ENCODE peak calls at places on chromosomes 2 and 18, in seven cellular contexts. P, E, U, L, T, B and X are unnamed samples.

GRCh38 chr2:36449213-36449612 is 93.6 kb downstream of the CRIM1 start:
- DNase-seq in U (no peak), P (no peak), L (no peak), B (no peak), E (no peak), T (no peak), X (no peak)

GRCh38 chr18:55343396-55344073 is 244.5 kb downstream of the TCF4 start:
- DNase-seq in T (no peak), L (no peak), E (no peak), U (no peak), B (peak; percentile 8), P (no peak), X (peak; percentile 33)

GRCh38 chr2:30366199-30366691 is 80.8 kb upstream of the LCLAT1 start:
- DNase-seq in T (no peak), U (no peak), B (no peak), P (no peak), L (no peak), E (no peak), X (no peak)

GRCh38 chr18:48933578-48934399 is 17.0 kb downstream of the SMAD7 start:
- DNase-seq in T (no peak), U (no peak), L (peak; percentile 59), E (no peak), P (no peak), B (peak; percentile 62), X (no peak)

GRCh38 chr2:67108231-67108630 is 288.9 kb upstream of the ETAA1 start:
- DNase-seq in B (peak; percentile 27), P (no peak), E (no peak), L (no peak), U (peak; percentile 41), T (no peak), X (no peak)

GRCh38 chr2:11311543-11311942 is 32.9 kb downstream of the ROCK2 start:
- DNase-seq in B (no peak), L (no peak), P (no peak), U (no peak), E (no peak), T (no peak), X (no peak)

GRCh38 chr18:69400976-69401474 is 337 bp downstream of the DOK6 start:
- DNase-seq in L (no peak), P (peak; percentile 61), T (peak; percentile 17), B (no peak), E (no peak), U (no peak), X (no peak)

GRCh38 chr2:124585277-124585676 is 560.2 kb downstream of the CNTNAP5 start:
- DNase-seq in U (no peak), T (no peak), P (no peak), B (no peak), E (no peak), L (no peak), X (no peak)

GRCh38 chr2:178990533-178991241 is 59.2 kb downstream of the CCDC141 start:
- DNase-seq in E (no peak), L (no peak), U (no peak), T (no peak), B (no peak), P (no peak), X (no peak)

GRCh38 chr18:11412790-11413189 is 196.6 kb upstream of the SLC35G4 start:
- DNase-seq in P (no peak), U (no peak), E (no peak), B (no peak), L (no peak), T (no peak), X (no peak)

GRCh38 chr2:38462121-38462634 is 85.1 kb upstream of the ATL2 start:
- DNase-seq in U (peak; percentile 7), E (no peak), T (no peak), L (no peak), P (no peak), B (peak; percentile 100), X (peak; percentile 73)

GRCh38 chr2:176418768-176419167 is 149.5 kb downstream of the MTX2 start:
- DNase-seq in B (peak; percentile 11), P (no peak), L (no peak), E (no peak), U (no peak), T (no peak), X (no peak)

GRCh38 chr18:57116598-57117132 is 30.2 kb upstream of the BOD1L2 start:
- DNase-seq in E (no peak), T (no peak), P (peak; percentile 44), L (no peak), B (no peak), U (no peak), X (no peak)

GRCh38 chr2:197116306-197116879 is 189.9 kb upstream of the PGAP1 start:
- DNase-seq in P (no peak), U (no peak), B (no peak), E (no peak), T (no peak), L (no peak), X (no peak)

GRCh38 chr18:74282359-74283254 is 9.2 kb downstream of the CYB5A start:
- DNase-seq in L (no peak), U (peak; percentile 56), B (no peak), P (no peak), E (peak; percentile 28), T (no peak), X (no peak)

GRCh38 chr18:75727479-75727878 is 300.0 kb upstream of the SMIM21 start:
- DNase-seq in T (peak; percentile 36), U (peak; percentile 33), B (peak; percentile 2), E (no peak), L (no peak), P (peak; percentile 55), X (peak; percentile 35)

GRCh38 chr2:234823196-234823876 is 128.5 kb upstream of the SH3BP4 start:
- DNase-seq in E (no peak), L (no peak), T (no peak), B (no peak), U (no peak), P (no peak), X (no peak)

GRCh38 chr2:128304715-128305554 is 13.7 kb downstream of the HS6ST1 start:
- DNase-seq in E (peak; percentile 76), L (no peak), T (peak; percentile 76), U (peak; percentile 80), P (no peak), B (peak; percentile 99), X (peak; percentile 92)

GRCh38 chr2:128305555-128306080 is 13.1 kb downstream of the HS6ST1 start:
- DNase-seq in U (peak; percentile 46), L (no peak), T (peak; percentile 9), E (no peak), P (no peak), B (peak; percentile 80), X (no peak)

GRCh38 chr2:128307595-128307994 is 11.1 kb downstream of the HS6ST1 start:
- DNase-seq in P (no peak), E (no peak), T (peak; percentile 13), U (no peak), B (no peak), L (no peak), X (no peak)

GRCh38 chr2:128306931-128307460 is 11.7 kb downstream of the HS6ST1 start:
- DNase-seq in B (no peak), T (peak; percentile 11), U (peak; percentile 12), P (no peak), E (no peak), L (no peak), X (no peak)

DNA sequence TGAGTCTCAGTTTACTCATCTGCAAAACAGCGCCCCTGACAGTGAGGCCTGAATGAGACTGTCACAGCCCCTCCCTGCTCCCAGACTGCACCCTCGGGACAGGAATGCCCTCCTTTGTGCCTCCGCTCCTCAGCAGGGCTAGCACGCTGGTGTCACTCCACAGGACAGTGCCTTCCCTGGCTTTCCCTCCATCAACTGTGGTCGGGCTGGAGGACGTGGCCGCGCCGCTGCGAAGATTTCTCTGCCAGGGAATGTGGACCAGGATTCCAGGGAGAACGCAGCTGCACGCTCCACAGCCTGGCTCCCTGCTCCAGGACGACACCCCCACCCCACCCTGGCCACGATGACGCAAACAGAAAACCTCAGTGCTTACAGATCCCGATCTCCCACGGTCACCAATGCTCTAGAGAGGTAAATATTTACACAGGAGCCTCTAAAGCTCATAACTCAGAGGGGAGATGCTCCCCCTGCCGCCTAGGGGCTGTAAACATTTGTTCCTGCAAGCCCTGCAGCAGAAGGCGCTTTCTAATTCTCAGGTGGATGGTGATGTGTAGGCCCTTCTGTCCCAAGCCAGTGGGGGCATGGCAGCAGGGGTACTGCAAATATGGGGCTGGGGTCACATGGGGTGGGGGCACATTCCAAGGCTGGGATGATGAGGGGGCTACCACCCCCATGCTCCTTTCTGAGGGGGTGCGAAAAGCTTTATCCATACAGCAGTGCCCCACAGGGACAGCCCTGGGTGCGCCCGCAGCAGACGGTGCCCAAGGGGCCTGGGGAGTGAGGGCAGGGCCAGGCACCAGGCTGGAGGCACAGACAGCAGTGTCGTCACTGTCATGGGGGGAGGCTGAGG is 12.4 kb downstream of the HS6ST1 start:
- DNase-seq in B (peak; percentile 82), U (peak; percentile 79), T (peak; percentile 59), P (peak; percentile 54), E (peak; percentile 65), L (no peak), X (peak; percentile 87)
- TF ChIP-seq CTCF in B (peak; percentile 28), U (peak; percentile 26), T (no peak), P (peak; percentile 28), E (no peak), L (no peak), X (peak; percentile 58)

GRCh38 chr2:9138507-9139085 is 68.0 kb upstream of the ASAP2 start:
- DNase-seq in L (no peak), E (no peak), B (no peak), P (peak; percentile 63), T (no peak), U (no peak), X (peak; percentile 47)
- TF ChIP-seq CTCF in L (no peak), E (no peak), B (no peak), P (peak; percentile 52), T (peak; percentile 25), U (peak; percentile 12), X (peak; percentile 49)

GRCh38 chr2:54227798-54228197 is 28.2 kb downstream of the TSPYL6 start:
- DNase-seq in E (no peak), P (no peak), U (no peak), B (peak; percentile 12), T (no peak), L (no peak), X (no peak)
- TF ChIP-seq CTCF in E (no peak), P (no peak), U (no peak), B (no peak), T (no peak), L (no peak), X (no peak)

GRCh38 chr2:241168366-241168765 is 18.1 kb downstream of the PPP1R7 start:
- DNase-seq in U (no peak), T (no peak), P (no peak), E (no peak), L (no peak), B (no peak), X (no peak)
- TF ChIP-seq CTCF in U (no peak), T (no peak), P (no peak), E (no peak), L (no peak), B (no peak), X (no peak)

GRCh38 chr2:239534581-239535412 is 134.0 kb upstream of the HDAC4 start:
- DNase-seq in P (no peak), T (no peak), B (no peak), L (no peak), E (no peak), U (no peak), X (no peak)

GRCh38 chr2:239536186-239536585 is 135.4 kb upstream of the HDAC4 start:
- DNase-seq in T (no peak), U (no peak), P (no peak), L (no peak), B (no peak), E (no peak), X (no peak)

GRCh38 chr2:239533917-239534316 is 133.1 kb upstream of the HDAC4 start:
- DNase-seq in U (no peak), L (no peak), T (peak; percentile 37), E (no peak), B (no peak), P (no peak), X (no peak)

GRCh38 chr2:239537633-239538356 is 137.0 kb upstream of the HDAC4 start:
- DNase-seq in P (no peak), U (no peak), E (no peak), T (no peak), B (no peak), L (no peak), X (no peak)

GRCh38 chr2:239535413-239535790 is 134.6 kb upstream of the HDAC4 start:
- DNase-seq in T (no peak), B (no peak), E (no peak), U (no peak), L (no peak), P (no peak), X (no peak)
- TF ChIP-seq CTCF in T (no peak), B (no peak), E (no peak), U (no peak), L (no peak), P (no peak), X (no peak)